ENCODE peak calls at places on chromosome 13, in five cellular contexts. One of them, this sample, is unnamed. For H3K9me3, the result is how much of the 10 kb centered on the place peaks cover.

GRCh38 chr13:98026457-98026857 is 73.0 kb downstream of the IPO5 start:
- DNase-seq in IMR-90: peak
- DNase-seq in heart left ventricle: no peak
- DNase-seq in transverse colon: no peak
- DNase-seq in Peyer's patch: no peak
- DNase-seq in this sample: no peak

GRCh38 chr13:73894995-73895571 is 239.1 kb downstream of the KLF12 start:
- DNase-seq in IMR-90: no peak
- DNase-seq in heart left ventricle: no peak
- DNase-seq in transverse colon: no peak
- DNase-seq in Peyer's patch: no peak
- DNase-seq in this sample: no peak

GRCh38 chr13:45446181-45446580 is 18.6 kb upstream of the COG3 start:
- DNase-seq in IMR-90: peak
- DNase-seq in heart left ventricle: no peak
- DNase-seq in transverse colon: no peak
- DNase-seq in Peyer's patch: no peak
- DNase-seq in this sample: no peak

GRCh38 chr13:33554919-33555791 is 262.8 kb upstream of the RFC3 start:
- DNase-seq in IMR-90: no peak
- DNase-seq in heart left ventricle: no peak
- DNase-seq in transverse colon: no peak
- DNase-seq in Peyer's patch: no peak
- DNase-seq in this sample: no peak

GRCh38 chr13:49497272-49497671 is 1.5 kb downstream of the PHF11 start:
- DNase-seq in IMR-90: no peak
- DNase-seq in heart left ventricle: no peak
- DNase-seq in transverse colon: no peak
- DNase-seq in Peyer's patch: no peak
- DNase-seq in this sample: no peak

GRCh38 chr13:84645196-84646071 is 763.2 kb upstream of the SLITRK1 start:
- DNase-seq in IMR-90: peak
- DNase-seq in heart left ventricle: no peak
- DNase-seq in transverse colon: no peak
- DNase-seq in Peyer's patch: no peak
- DNase-seq in this sample: no peak

GRCh38 chr13:23960566-23961156 is 63.4 kb upstream of the C1QTNF9B start:
- DNase-seq in IMR-90: peak
- DNase-seq in heart left ventricle: no peak
- DNase-seq in transverse colon: no peak
- DNase-seq in Peyer's patch: no peak
- DNase-seq in this sample: no peak

GRCh38 chr13:33312150-33312908 is 26.8 kb upstream of the STARD13 start:
- DNase-seq in IMR-90: peak
- DNase-seq in heart left ventricle: no peak
- DNase-seq in transverse colon: no peak
- DNase-seq in Peyer's patch: no peak
- DNase-seq in this sample: no peak

GRCh38 chr13:29865934-29866333 is 15.5 kb upstream of the UBL3 start:
- DNase-seq in IMR-90: no peak
- DNase-seq in heart left ventricle: no peak
- DNase-seq in transverse colon: peak
- DNase-seq in Peyer's patch: no peak
- DNase-seq in this sample: no peak

GRCh38 chr13:21670006-21670882 is 629 bp upstream of the FGF9 start:
- DNase-seq in IMR-90: peak
- DNase-seq in heart left ventricle: peak
- DNase-seq in transverse colon: peak
- DNase-seq in Peyer's patch: peak
- DNase-seq in this sample: peak

GRCh38 chr13:97262058-97262457 is 39.9 kb downstream of the MBNL2 start:
- DNase-seq in IMR-90: no peak
- DNase-seq in heart left ventricle: no peak
- DNase-seq in transverse colon: no peak
- DNase-seq in Peyer's patch: no peak
- DNase-seq in this sample: no peak

GRCh38 chr13:111484959-111485358 is 164.5 kb downstream of the TEX29 start:
- DNase-seq in IMR-90: no peak
- DNase-seq in heart left ventricle: no peak
- DNase-seq in transverse colon: no peak
- DNase-seq in Peyer's patch: no peak
- DNase-seq in this sample: no peak

GRCh38 chr13:111486331-111486730 is 165.9 kb downstream of the TEX29 start:
- DNase-seq in IMR-90: no peak
- DNase-seq in heart left ventricle: no peak
- DNase-seq in transverse colon: no peak
- DNase-seq in Peyer's patch: no peak
- DNase-seq in this sample: no peak

GRCh38 chr13:111485491-111486250 is 165.2 kb downstream of the TEX29 start:
- DNase-seq in IMR-90: no peak
- DNase-seq in heart left ventricle: no peak
- DNase-seq in transverse colon: no peak
- DNase-seq in Peyer's patch: no peak
- DNase-seq in this sample: peak

GRCh38 chr13:111488466-111489132 is 168.2 kb downstream of the TEX29 start:
- DNase-seq in IMR-90: no peak
- DNase-seq in heart left ventricle: no peak
- DNase-seq in transverse colon: no peak
- DNase-seq in Peyer's patch: no peak
- DNase-seq in this sample: no peak

DNA sequence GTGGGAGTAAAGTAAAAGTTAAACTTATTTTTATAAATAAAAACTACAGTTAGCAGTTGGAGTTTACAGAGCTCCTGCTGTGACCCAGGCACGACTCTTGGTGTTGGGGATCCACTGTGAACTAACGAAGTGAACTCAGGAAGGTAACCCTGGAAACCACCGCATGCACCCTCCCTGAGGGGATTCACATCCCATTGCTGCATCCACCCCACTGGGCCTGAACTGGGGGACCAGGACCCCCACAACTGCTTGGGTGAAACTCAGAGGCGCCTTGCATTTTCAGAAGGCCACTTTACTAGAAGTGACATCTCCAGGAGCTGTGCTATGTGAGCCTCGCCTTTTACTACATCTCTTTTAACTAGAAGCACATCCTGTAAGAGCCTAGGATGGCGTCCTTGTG is 166.4 kb downstream of the TEX29 start:
- DNase-seq in IMR-90: no peak
- DNase-seq in heart left ventricle: no peak
- DNase-seq in transverse colon: no peak
- DNase-seq in Peyer's patch: no peak
- DNase-seq in this sample: peak
- TF ChIP-seq POLR2A in IMR-90: no peak
- TF ChIP-seq POLR2A in heart left ventricle: no peak
- TF ChIP-seq POLR2A in transverse colon: no peak
- TF ChIP-seq POLR2A in Peyer's patch: no peak
- TF ChIP-seq POLR2A in this sample: no peak

GRCh38 chr13:113589961-113590339 is 5.4 kb downstream of the TFDP1 start:
- DNase-seq in IMR-90: no peak
- DNase-seq in heart left ventricle: peak
- DNase-seq in transverse colon: peak
- DNase-seq in Peyer's patch: no peak
- DNase-seq in this sample: peak

GRCh38 chr13:113589251-113589960 is 4.9 kb downstream of the TFDP1 start:
- DNase-seq in IMR-90: no peak
- DNase-seq in heart left ventricle: peak
- DNase-seq in transverse colon: peak
- DNase-seq in Peyer's patch: no peak
- DNase-seq in this sample: peak

GRCh38 chr13:113591750-113592149 is 7.2 kb downstream of the TFDP1 start:
- DNase-seq in IMR-90: no peak
- DNase-seq in heart left ventricle: peak
- DNase-seq in transverse colon: peak
- DNase-seq in Peyer's patch: no peak
- DNase-seq in this sample: peak

GRCh38 chr13:113595131-113595530 is 10.6 kb downstream of the TFDP1 start:
- DNase-seq in IMR-90: no peak
- DNase-seq in heart left ventricle: no peak
- DNase-seq in transverse colon: peak
- DNase-seq in Peyer's patch: no peak
- DNase-seq in this sample: peak

DNA sequence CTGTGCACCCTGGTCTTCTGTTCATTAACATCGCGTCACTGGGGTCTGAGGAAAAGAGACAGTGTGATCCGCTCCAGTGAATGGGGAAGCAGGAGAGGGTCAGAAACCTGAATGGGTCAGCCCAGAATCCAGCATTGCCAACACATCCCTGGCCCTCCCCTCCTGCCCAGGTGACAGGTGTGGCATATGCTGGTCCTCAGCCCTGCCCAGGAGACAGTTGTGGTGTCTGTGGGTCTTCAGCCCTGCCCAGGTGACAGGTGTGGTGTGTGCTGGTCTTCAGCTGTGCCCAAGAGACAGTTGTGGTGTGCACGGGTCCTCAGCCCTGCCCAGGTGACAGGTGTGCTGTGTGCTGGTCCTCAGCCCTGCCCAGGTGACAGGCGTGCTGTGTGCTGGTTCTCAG is 8.0 kb downstream of the TFDP1 start:
- DNase-seq in IMR-90: no peak
- DNase-seq in heart left ventricle: peak
- DNase-seq in transverse colon: peak
- DNase-seq in Peyer's patch: no peak
- DNase-seq in this sample: peak
- H3K9me3 ChIP-seq in IMR-90: under half
- H3K9me3 ChIP-seq in heart left ventricle: under half
- H3K9me3 ChIP-seq in transverse colon: under half
- H3K9me3 ChIP-seq in Peyer's patch: under half
- H3K9me3 ChIP-seq in this sample: under half

GRCh38 chr13:109410868-109411267 is 375.5 kb downstream of the IRS2 start:
- DNase-seq in IMR-90: no peak
- DNase-seq in heart left ventricle: no peak
- DNase-seq in transverse colon: no peak
- DNase-seq in Peyer's patch: no peak
- DNase-seq in this sample: no peak

GRCh38 chr13:109402976-109403375 is 383.4 kb downstream of the IRS2 start:
- DNase-seq in IMR-90: no peak
- DNase-seq in heart left ventricle: no peak
- DNase-seq in transverse colon: no peak
- DNase-seq in Peyer's patch: no peak
- DNase-seq in this sample: no peak

GRCh38 chr13:109412232-109412935 is 374.0 kb downstream of the IRS2 start:
- DNase-seq in IMR-90: peak
- DNase-seq in heart left ventricle: peak
- DNase-seq in transverse colon: peak
- DNase-seq in Peyer's patch: no peak
- DNase-seq in this sample: peak

GRCh38 chr13:109408596-109409382 is 377.6 kb downstream of the IRS2 start:
- DNase-seq in IMR-90: no peak
- DNase-seq in heart left ventricle: no peak
- DNase-seq in transverse colon: no peak
- DNase-seq in Peyer's patch: no peak
- DNase-seq in this sample: no peak
- TF ChIP-seq POLR2A in IMR-90: no peak
- TF ChIP-seq POLR2A in heart left ventricle: no peak
- TF ChIP-seq POLR2A in transverse colon: no peak
- TF ChIP-seq POLR2A in Peyer's patch: no peak
- TF ChIP-seq POLR2A in this sample: no peak

GRCh38 chr13:113959198-113959597 is 14.7 kb downstream of the C13orf46 start:
- DNase-seq in IMR-90: no peak
- DNase-seq in heart left ventricle: no peak
- DNase-seq in transverse colon: no peak
- DNase-seq in Peyer's patch: no peak
- DNase-seq in this sample: peak
- H3K9me3 ChIP-seq in IMR-90: under half
- H3K9me3 ChIP-seq in heart left ventricle: under half
- H3K9me3 ChIP-seq in transverse colon: under half
- H3K9me3 ChIP-seq in Peyer's patch: under half
- H3K9me3 ChIP-seq in this sample: under half